ENCODE peak calls at places on chromosome 10, in five cellular contexts. I is GM12878, J is HepG2, G is IMR-90, A is K562. R is an unnamed sample.

GRCh38 chr10:95314519-95314918 is 23.7 kb upstream of the PDLIM1 start:
- DNase-seq in I (no peak), J (no peak), G (no peak), A (no peak), R (no peak)

GRCh38 chr10:17067549-17068264 is 61.9 kb downstream of the CUBN start:
- DNase-seq in I (no peak), J (no peak), G (peak; percentile 36), A (no peak), R (no peak)

GRCh38 chr10:123974406-123974805 is 82.8 kb upstream of the CPXM2 start:
- DNase-seq in I (no peak), J (no peak), G (peak; percentile 20), A (peak; percentile 91), R (no peak)

GRCh38 chr10:73589538-73590126 is 1.5 kb downstream of the USP54 start:
- DNase-seq in I (no peak), J (no peak), G (peak; percentile 32), A (no peak), R (no peak)

GRCh38 chr10:92121686-92122492 is 169.0 kb downstream of the CPEB3 start:
- DNase-seq in I (no peak), J (peak; percentile 92), G (no peak), A (no peak), R (no peak)

GRCh38 chr10:133276435-133277201 is at the start of gene ADAM8:
- DNase-seq in I (no peak), J (no peak), G (no peak), A (peak; percentile 78), R (peak; percentile 72)

GRCh38 chr10:62779487-62780248 is 24.9 kb upstream of the ADO start:
- DNase-seq in I (peak; percentile 84), J (no peak), G (peak; percentile 4), A (no peak), R (no peak)

GRCh38 chr10:6665847-6666246 is 85.8 kb upstream of the PRKCQ start:
- DNase-seq in I (no peak), J (no peak), G (no peak), A (no peak), R (peak; percentile 42)

GRCh38 chr10:84391326-84391725 is 62.9 kb downstream of the CCSER2 start:
- DNase-seq in I (no peak), J (no peak), G (peak; percentile 10), A (no peak), R (no peak)

GRCh38 chr10:100866010-100866409 is 46.8 kb upstream of the SLF2 start:
- DNase-seq in I (no peak), J (no peak), G (no peak), A (no peak), R (no peak)
- TF ChIP-seq MXI1 in I (no peak), J (no peak), G (no peak), A (no peak), R (no peak)

DNA sequence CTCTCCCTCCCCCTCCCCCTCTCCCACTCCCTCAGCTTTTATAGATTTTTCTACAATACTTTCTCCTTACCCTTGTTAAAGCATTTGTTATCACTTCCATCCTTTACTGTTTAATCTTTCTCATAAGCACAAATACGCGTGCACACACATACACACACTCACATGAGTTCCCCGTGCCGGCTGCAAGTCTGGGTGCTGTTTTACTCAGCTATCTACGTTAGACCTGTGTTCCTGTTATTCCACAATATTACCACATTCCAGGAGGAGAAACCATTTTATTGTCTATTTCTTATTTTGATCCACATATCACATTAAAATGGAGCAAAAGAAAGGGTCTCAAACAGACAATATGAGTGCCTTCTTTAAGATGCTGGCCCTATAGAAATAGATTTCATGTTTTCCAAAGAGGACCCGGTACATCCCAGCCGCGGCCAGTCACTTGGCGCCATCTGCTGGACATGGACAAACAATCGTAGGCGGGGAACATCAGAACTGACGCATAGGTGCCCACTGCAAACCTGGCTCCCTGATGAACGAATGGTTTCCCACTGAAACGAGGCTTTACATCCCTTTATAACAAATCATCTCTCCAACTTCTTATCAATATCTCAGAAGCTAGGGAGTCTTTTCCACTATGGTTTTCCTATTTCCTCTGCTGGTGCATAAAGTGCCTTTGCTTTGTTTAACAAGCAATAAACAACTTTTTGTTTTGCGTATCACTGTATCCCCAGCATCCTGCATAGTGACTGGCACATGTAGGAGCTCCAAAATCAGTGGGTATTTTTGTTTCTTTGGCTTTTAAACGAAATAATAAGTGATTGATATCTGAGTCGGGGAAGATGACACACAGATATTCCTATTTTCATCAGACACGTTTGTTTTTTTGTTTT is 25.2 kb upstream of the OPTN start:
- DNase-seq in I (no peak), J (peak; percentile 30), G (peak; percentile 60), A (peak; percentile 74), R (peak; percentile 83)
- TF ChIP-seq MXI1 in I (no peak), J (no peak), G (no peak), A (no peak), R (no peak)

DNA sequence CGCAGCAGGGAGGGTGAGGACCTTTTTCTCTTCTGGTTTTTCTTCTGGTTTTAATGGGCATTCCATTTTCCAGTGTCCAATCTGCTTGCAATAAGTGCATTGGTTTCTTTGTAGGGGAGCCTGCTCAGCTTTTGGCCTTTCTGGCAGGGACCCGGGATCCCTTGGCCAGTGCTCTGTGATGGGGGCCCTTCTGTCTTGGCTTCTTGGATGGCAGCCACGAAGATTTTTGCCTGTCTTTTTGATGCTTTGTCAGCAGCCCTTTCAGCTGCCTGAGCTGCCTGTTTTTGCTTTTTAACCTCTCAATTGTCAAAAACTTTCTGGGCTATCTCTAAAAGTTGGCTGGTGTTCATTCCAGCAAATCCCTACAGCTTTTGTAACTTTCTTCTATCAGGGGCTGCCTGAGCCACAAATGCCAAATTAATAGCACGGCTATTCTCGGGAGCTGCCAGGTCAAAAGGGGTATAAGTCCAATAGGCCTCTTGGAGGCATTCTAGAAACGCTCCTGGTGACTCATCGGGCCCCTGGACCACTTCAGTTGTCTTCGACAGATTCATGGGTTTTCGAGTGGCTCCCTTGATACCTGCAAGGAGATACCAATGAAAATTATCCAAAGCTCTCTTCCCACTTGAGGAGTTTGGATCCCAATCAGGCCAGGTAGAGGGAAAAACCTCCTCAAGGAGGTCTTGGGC is 180.0 kb upstream of the MBL2 start:
- DNase-seq in I (no peak), J (no peak), G (no peak), A (no peak), R (no peak)
- TF ChIP-seq MXI1 in I (no peak), J (no peak), G (no peak), A (no peak), R (no peak)

DNA sequence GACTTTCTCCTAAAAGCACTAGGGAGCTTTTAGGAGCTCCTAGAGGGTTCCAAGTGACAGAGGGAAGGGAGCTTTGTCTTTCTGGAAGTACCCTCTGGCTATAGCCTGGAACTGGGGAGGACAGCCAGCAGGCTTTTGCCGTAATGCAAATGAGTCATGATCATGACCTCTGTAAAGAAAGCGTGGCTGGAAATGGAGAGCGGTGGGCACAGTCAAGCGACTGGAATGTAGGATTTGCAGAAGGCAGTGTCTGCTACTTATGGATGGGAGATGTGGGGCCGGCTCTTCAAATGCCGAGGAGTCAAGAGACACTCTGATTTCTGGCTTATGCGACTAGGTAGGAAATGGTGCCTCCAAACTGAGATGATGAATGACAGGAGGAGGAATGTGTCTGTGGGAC is 34.6 kb upstream of the PLPP4 start:
- DNase-seq in I (no peak), J (no peak), G (peak; percentile 52), A (no peak), R (no peak)
- TF ChIP-seq MXI1 in I (no peak), J (no peak), G (no peak), A (no peak), R (no peak)

GRCh38 chr10:114420811-114421485 is 16.6 kb upstream of the AFAP1L2 start:
- DNase-seq in I (no peak), J (no peak), G (no peak), A (no peak), R (no peak)
- TF ChIP-seq MXI1 in I (no peak), J (no peak), G (no peak), A (no peak), R (no peak)

GRCh38 chr10:32348297-32349198 is 1.6 kb upstream of the EPC1 start:
- DNase-seq in I (no peak), J (no peak), G (no peak), A (peak; percentile 28), R (peak; percentile 12)
- TF ChIP-seq MXI1 in I (no peak), J (no peak), G (no peak), A (no peak), R (no peak)

DNA sequence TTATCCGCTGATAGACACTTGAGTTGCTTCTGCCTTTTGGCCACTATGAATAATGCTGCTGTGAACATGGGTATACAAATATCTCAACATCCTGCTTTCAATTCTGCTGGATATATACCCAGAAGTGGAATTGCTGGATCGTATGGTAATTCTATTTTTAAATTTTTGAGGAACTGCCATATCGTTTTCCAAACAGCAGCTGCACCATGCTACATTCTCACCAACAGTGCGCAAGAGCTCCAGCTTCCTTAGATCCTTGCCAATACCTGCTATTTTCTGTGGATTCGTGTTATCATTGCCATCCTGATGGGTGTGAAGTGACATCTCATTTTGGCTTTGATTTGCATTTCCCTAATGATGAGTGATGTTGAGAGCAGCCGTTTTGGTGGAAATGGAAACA is 26.7 kb downstream of the FRMD4A start:
- DNase-seq in I (no peak), J (no peak), G (no peak), A (no peak), R (no peak)
- TF ChIP-seq MXI1 in I (no peak), J (no peak), G (no peak), A (no peak), R (no peak)

GRCh38 chr10:110077436-110078120 is 69.8 kb downstream of the ADD3 start:
- DNase-seq in I (no peak), J (peak; percentile 81), G (no peak), A (no peak), R (no peak)
- TF ChIP-seq MXI1 in I (no peak), J (no peak), G (no peak), A (no peak), R (no peak)

GRCh38 chr10:101031796-101032636 is 982 bp downstream of the SFXN3 start:
- DNase-seq in I (no peak), J (peak; percentile 49), G (peak; percentile 63), A (no peak), R (peak; percentile 80)
- TF ChIP-seq MXI1 in I (peak; percentile 4), J (no peak), G (peak; percentile 33), A (no peak), R (no peak)

GRCh38 chr10:99689461-99689860 is 30.2 kb downstream of the ENTPD7 start:
- DNase-seq in I (no peak), J (no peak), G (peak; percentile 33), A (no peak), R (no peak)
- TF ChIP-seq MXI1 in I (no peak), J (no peak), G (no peak), A (no peak), R (no peak)